ENCODE peak calls at places on chromosomes 4 and X, in four cellular contexts. One of them, this sample, is unnamed.

GRCh38 chr4:110088670-110089069 is 109.7 kb downstream of the ELOVL6 start:
- DNase-seq in K562: no peak
- DNase-seq in HepG2: no peak
- DNase-seq in SK-N-SH: no peak
- DNase-seq in this sample: no peak

GRCh38 chr4:155011163-155011825 is 197.1 kb upstream of the NPY2R start:
- DNase-seq in K562: no peak
- DNase-seq in HepG2: no peak
- DNase-seq in SK-N-SH: no peak
- DNase-seq in this sample: no peak

GRCh38 chr4:23921993-23922392 is 32.1 kb upstream of the PPARGC1A start:
- DNase-seq in K562: no peak
- DNase-seq in SK-N-SH: no peak
- DNase-seq in HepG2: no peak
- DNase-seq in this sample: no peak

GRCh38 chrX:13533726-13534125 is 35.7 kb upstream of the EGFL6 start:
- DNase-seq in K562: no peak
- DNase-seq in SK-N-SH: no peak
- DNase-seq in HepG2: no peak
- DNase-seq in this sample: no peak

GRCh38 chr4:40194602-40195161 is 2.1 kb upstream of the RHOH start:
- DNase-seq in HepG2: peak
- DNase-seq in K562: no peak
- DNase-seq in SK-N-SH: peak
- DNase-seq in this sample: no peak

GRCh38 chr4:100781433-100781832 is 263.6 kb upstream of the EMCN start:
- DNase-seq in SK-N-SH: no peak
- DNase-seq in K562: no peak
- DNase-seq in HepG2: no peak
- DNase-seq in this sample: no peak

GRCh38 chrX:119425050-119425449 is 25.9 kb downstream of the SLC25A43 start:
- DNase-seq in K562: no peak
- DNase-seq in HepG2: no peak
- DNase-seq in SK-N-SH: no peak
- DNase-seq in this sample: no peak

GRCh38 chrX:69192603-69193002 is 27.4 kb upstream of the PJA1 start:
- DNase-seq in HepG2: no peak
- DNase-seq in K562: no peak
- DNase-seq in SK-N-SH: no peak
- DNase-seq in this sample: no peak

GRCh38 chr4:39062094-39062493 is at the start of gene KLHL5:
- DNase-seq in HepG2: no peak
- DNase-seq in K562: no peak
- DNase-seq in SK-N-SH: peak
- DNase-seq in this sample: no peak

GRCh38 chrX:121671649-121672048 is 624.2 kb downstream of the GLUD2 start:
- DNase-seq in HepG2: no peak
- DNase-seq in K562: no peak
- DNase-seq in SK-N-SH: no peak
- DNase-seq in this sample: no peak

GRCh38 chr4:1075266-1075665 is 38.1 kb downstream of the RNF212 start:
- DNase-seq in K562: no peak
- DNase-seq in HepG2: no peak
- DNase-seq in SK-N-SH: no peak
- DNase-seq in this sample: no peak

GRCh38 chr4:12633058-12633651 is 851.0 kb downstream of the RAB28 start:
- DNase-seq in HepG2: peak
- DNase-seq in SK-N-SH: peak
- DNase-seq in K562: peak
- DNase-seq in this sample: peak

DNA sequence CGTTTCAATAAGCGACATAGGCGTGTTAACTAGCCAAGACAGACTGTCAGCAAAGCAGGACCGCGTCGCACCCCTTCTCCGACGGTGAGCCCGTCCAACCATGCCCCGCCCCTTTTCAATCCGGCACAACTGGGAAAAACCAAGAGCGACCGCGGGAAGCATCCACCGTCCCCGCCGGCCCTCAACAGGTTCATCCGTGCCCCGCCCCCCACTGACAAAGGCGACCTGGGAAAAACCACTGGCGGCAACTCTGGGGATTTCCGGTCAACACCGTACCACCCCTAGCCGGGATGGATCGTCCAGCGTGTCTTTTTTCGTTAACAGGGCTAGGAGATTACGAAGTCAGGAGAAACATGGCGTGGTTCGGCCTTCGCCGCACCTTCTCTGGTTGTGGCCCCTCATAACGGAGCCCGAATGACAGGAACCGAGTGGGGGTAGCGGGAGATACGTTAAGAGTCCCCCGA is 379 bp downstream of the TIMM17B start:
- DNase-seq in K562: peak
- DNase-seq in HepG2: peak
- DNase-seq in SK-N-SH: peak
- DNase-seq in this sample: peak
- TF ChIP-seq FOXM1 in K562: no peak
- TF ChIP-seq FOXM1 in HepG2: no peak
- TF ChIP-seq FOXM1 in SK-N-SH: no peak
- TF ChIP-seq FOXM1 in this sample: no peak

GRCh38 chr4:60201052-60201673 is 999.0 kb upstream of the ADGRL3 start:
- DNase-seq in HepG2: peak
- DNase-seq in SK-N-SH: peak
- DNase-seq in K562: peak
- DNase-seq in this sample: peak
- TF ChIP-seq FOXM1 in HepG2: no peak
- TF ChIP-seq FOXM1 in SK-N-SH: no peak
- TF ChIP-seq FOXM1 in K562: no peak
- TF ChIP-seq FOXM1 in this sample: no peak

GRCh38 chr4:94486372-94486801 is 34.6 kb downstream of the PDLIM5 start:
- DNase-seq in SK-N-SH: no peak
- DNase-seq in HepG2: no peak
- DNase-seq in K562: no peak
- DNase-seq in this sample: no peak
- TF ChIP-seq FOXM1 in SK-N-SH: no peak
- TF ChIP-seq FOXM1 in HepG2: no peak
- TF ChIP-seq FOXM1 in K562: no peak
- TF ChIP-seq FOXM1 in this sample: no peak

DNA sequence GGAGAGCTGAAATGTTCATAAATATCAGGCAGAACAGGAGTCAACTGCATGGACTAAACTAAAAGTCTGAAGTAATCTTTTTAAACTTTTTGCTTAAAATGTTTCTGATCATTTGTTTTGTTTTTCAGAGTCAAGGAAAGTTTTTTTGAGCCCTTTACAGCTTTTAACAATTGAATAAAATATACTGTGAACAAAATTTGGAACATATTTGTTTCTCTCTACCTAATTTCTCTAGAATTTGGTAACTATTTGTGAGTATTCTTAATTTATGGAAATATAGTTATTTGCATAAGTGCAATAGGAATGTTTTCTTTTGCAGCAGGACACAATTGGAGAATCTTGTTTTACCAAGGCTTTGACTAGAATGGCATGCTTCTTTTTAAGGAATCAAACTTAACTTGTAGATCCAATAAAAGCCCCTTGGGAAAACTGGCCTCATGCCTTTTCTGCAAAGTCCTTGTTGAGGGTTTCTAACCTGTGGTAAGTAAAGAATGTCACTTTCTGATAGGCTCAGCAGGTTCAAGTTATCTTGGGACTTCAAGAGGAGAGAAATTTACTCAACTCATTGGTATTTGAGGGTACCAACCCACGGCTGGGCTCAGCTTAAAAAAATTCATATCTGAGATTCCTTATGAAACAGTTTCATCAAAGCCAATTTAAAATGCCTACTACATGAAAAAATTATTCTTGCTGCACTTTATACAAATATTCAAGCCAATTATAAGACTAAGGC is 91.5 kb downstream of the UPRT start:
- DNase-seq in SK-N-SH: no peak
- DNase-seq in HepG2: no peak
- DNase-seq in K562: no peak
- DNase-seq in this sample: no peak
- TF ChIP-seq FOXM1 in SK-N-SH: no peak
- TF ChIP-seq FOXM1 in HepG2: no peak
- TF ChIP-seq FOXM1 in K562: no peak
- TF ChIP-seq FOXM1 in this sample: no peak

DNA sequence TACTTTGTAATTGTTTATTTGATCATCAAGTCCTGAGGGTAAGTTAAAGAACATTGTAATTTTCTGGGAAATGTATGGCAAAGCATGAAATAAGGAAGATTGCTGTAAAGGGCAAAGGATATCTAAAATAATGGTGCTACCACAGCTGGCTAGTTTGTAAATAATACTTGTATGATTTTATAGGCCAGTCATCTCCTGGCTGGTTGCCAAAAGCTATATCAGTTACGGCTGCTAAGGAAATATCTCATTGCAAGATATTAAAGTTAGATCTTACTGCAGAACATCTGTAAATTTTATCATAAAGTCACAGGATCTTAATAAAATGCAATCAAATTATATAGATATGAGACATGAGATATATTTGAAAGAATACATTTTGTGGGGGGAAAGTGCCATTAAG is 150.8 kb upstream of the CXCL13 start:
- DNase-seq in HepG2: no peak
- DNase-seq in K562: no peak
- DNase-seq in SK-N-SH: no peak
- DNase-seq in this sample: no peak
- TF ChIP-seq FOXM1 in HepG2: no peak
- TF ChIP-seq FOXM1 in K562: no peak
- TF ChIP-seq FOXM1 in SK-N-SH: no peak
- TF ChIP-seq FOXM1 in this sample: no peak